ENCODE peak calls at places on chromosomes 6 and 20, in four cellular contexts. One of them, this sample, is unnamed.

GRCh38 chr6:16334671-16335070 is 96.3 kb downstream of the GMPR start:
- DNase-seq in right atrium auricular region: peak; percentile 79
- DNase-seq in ovary: peak; percentile 83
- DNase-seq in left lung: peak; percentile 78
- DNase-seq in this sample: no peak

GRCh38 chr6:21946298-21946783 is 350.5 kb downstream of the PRL start:
- DNase-seq in right atrium auricular region: no peak
- DNase-seq in ovary: no peak
- DNase-seq in left lung: no peak
- DNase-seq in this sample: no peak

GRCh38 chr20:53883098-53883762 is 187.2 kb downstream of the BCAS1 start:
- DNase-seq in ovary: no peak
- DNase-seq in left lung: no peak
- DNase-seq in right atrium auricular region: no peak
- DNase-seq in this sample: no peak

GRCh38 chr20:50713677-50714101 is 17.7 kb upstream of the PARD6B start:
- DNase-seq in left lung: no peak
- DNase-seq in right atrium auricular region: no peak
- DNase-seq in ovary: peak; percentile 58
- DNase-seq in this sample: no peak

GRCh38 chr20:5510446-5510845 is 193.7 kb upstream of the PROKR2 start:
- DNase-seq in ovary: no peak
- DNase-seq in right atrium auricular region: no peak
- DNase-seq in left lung: no peak
- DNase-seq in this sample: no peak

GRCh38 chr6:124963416-124964083 is 1.3 kb downstream of the RNF217 start:
- DNase-seq in right atrium auricular region: no peak
- DNase-seq in ovary: no peak
- DNase-seq in left lung: no peak
- DNase-seq in this sample: no peak

GRCh38 chr20:32289661-32290431 is 12.4 kb downstream of the KIF3B start:
- DNase-seq in right atrium auricular region: no peak
- DNase-seq in ovary: no peak
- DNase-seq in left lung: no peak
- DNase-seq in this sample: no peak

GRCh38 chr20:51087306-51087705 is 64.4 kb upstream of the KCNG1 start:
- DNase-seq in ovary: no peak
- DNase-seq in left lung: no peak
- DNase-seq in right atrium auricular region: no peak
- DNase-seq in this sample: no peak

GRCh38 chr20:15923030-15923776 is 650.0 kb downstream of the KIF16B start:
- DNase-seq in ovary: no peak
- DNase-seq in right atrium auricular region: no peak
- DNase-seq in left lung: no peak
- DNase-seq in this sample: peak; percentile 45

GRCh38 chr6:66369407-66369806 is 662.4 kb upstream of the EYS start:
- DNase-seq in ovary: no peak
- DNase-seq in left lung: no peak
- DNase-seq in right atrium auricular region: no peak
- DNase-seq in this sample: no peak

GRCh38 chr20:57663681-57664451 is 43.6 kb upstream of the ZBP1 start:
- DNase-seq in ovary: peak; percentile 10
- DNase-seq in left lung: peak; percentile 29
- DNase-seq in right atrium auricular region: no peak
- DNase-seq in this sample: no peak

GRCh38 chr6:140784573-140784972 is 1348.2 kb upstream of the GJE1 start:
- DNase-seq in right atrium auricular region: no peak
- DNase-seq in left lung: no peak
- DNase-seq in ovary: no peak
- DNase-seq in this sample: no peak

GRCh38 chr6:38110407-38111025 is 291.0 kb downstream of the ZFAND3 start:
- DNase-seq in ovary: no peak
- DNase-seq in right atrium auricular region: no peak
- DNase-seq in left lung: no peak
- DNase-seq in this sample: no peak

GRCh38 chr20:20210327-20210726 is 157.6 kb upstream of the INSM1 start:
- DNase-seq in ovary: no peak
- DNase-seq in left lung: no peak
- DNase-seq in right atrium auricular region: no peak
- DNase-seq in this sample: no peak

GRCh38 chr6:170289108-170289931 is 1.6 kb downstream of the DLL1 start:
- DNase-seq in ovary: no peak
- DNase-seq in right atrium auricular region: no peak
- DNase-seq in left lung: no peak
- DNase-seq in this sample: no peak

GRCh38 chr20:50540620-50541605 is 30.7 kb downstream of the PTPN1 start:
- DNase-seq in ovary: no peak
- DNase-seq in left lung: no peak
- DNase-seq in right atrium auricular region: no peak
- DNase-seq in this sample: no peak

GRCh38 chr6:5446362-5447075 is 185.2 kb downstream of the FARS2 start:
- DNase-seq in left lung: no peak
- DNase-seq in ovary: no peak
- DNase-seq in right atrium auricular region: no peak
- DNase-seq in this sample: no peak

GRCh38 chr6:117346142-117346930 is 79.4 kb downstream of the ROS1 start:
- DNase-seq in left lung: no peak
- DNase-seq in ovary: no peak
- DNase-seq in right atrium auricular region: no peak
- DNase-seq in this sample: no peak

GRCh38 chr20:21027569-21027968 is 78.6 kb downstream of the LINC00237 start:
- DNase-seq in right atrium auricular region: no peak
- DNase-seq in ovary: no peak
- DNase-seq in left lung: no peak
- DNase-seq in this sample: no peak

GRCh38 chr6:151690303-151690702 is 117.2 kb upstream of the ESR1 start:
- DNase-seq in right atrium auricular region: no peak
- DNase-seq in ovary: peak; percentile 29
- DNase-seq in left lung: no peak
- DNase-seq in this sample: no peak

GRCh38 chr6:169827372-169827771 is 76.0 kb downstream of the ERMARD start:
- DNase-seq in ovary: no peak
- DNase-seq in left lung: no peak
- DNase-seq in right atrium auricular region: no peak
- DNase-seq in this sample: peak; percentile 78

GRCh38 chr6:151372164-151372563 is 19.2 kb downstream of the ZBTB2 start:
- DNase-seq in ovary: no peak
- DNase-seq in right atrium auricular region: no peak
- DNase-seq in left lung: no peak
- DNase-seq in this sample: no peak

GRCh38 chr6:43258807-43259686 is 15.8 kb downstream of the TTBK1 start:
- DNase-seq in ovary: no peak
- DNase-seq in right atrium auricular region: no peak
- DNase-seq in left lung: no peak
- DNase-seq in this sample: no peak

GRCh38 chr6:107106165-107106564 is 9.2 kb downstream of the BEND3 start:
- DNase-seq in right atrium auricular region: no peak
- DNase-seq in ovary: no peak
- DNase-seq in left lung: no peak
- DNase-seq in this sample: no peak

GRCh38 chr6:14635195-14635594 is 517.6 kb downstream of the CD83 start:
- DNase-seq in left lung: no peak
- DNase-seq in ovary: no peak
- DNase-seq in right atrium auricular region: no peak
- DNase-seq in this sample: no peak
- H3K4me1 ChIP-seq in left lung: no peaks in the 10 kb centered on the region
- H3K4me1 ChIP-seq in ovary: peaks cover 3% of the 10 kb centered on the region
- H3K4me1 ChIP-seq in right atrium auricular region: no peaks in the 10 kb centered on the region
- H3K4me1 ChIP-seq in this sample: peaks cover 19% of the 10 kb centered on the region

GRCh38 chr6:7904654-7905319 is 5.8 kb downstream of the TXNDC5 start:
- DNase-seq in left lung: no peak
- DNase-seq in right atrium auricular region: no peak
- DNase-seq in ovary: no peak
- DNase-seq in this sample: no peak

GRCh38 chr6:7909323-7910276 is 988 bp downstream of the TXNDC5 start:
- DNase-seq in left lung: peak; percentile 71
- DNase-seq in ovary: peak; percentile 46
- DNase-seq in right atrium auricular region: no peak
- DNase-seq in this sample: no peak

GRCh38 chr6:7907159-7907558 is 3.4 kb downstream of the TXNDC5 start:
- DNase-seq in left lung: no peak
- DNase-seq in ovary: no peak
- DNase-seq in right atrium auricular region: no peak
- DNase-seq in this sample: no peak

GRCh38 chr6:7905416-7905815 is 5.2 kb downstream of the TXNDC5 start:
- DNase-seq in right atrium auricular region: no peak
- DNase-seq in left lung: no peak
- DNase-seq in ovary: no peak
- DNase-seq in this sample: no peak

DNA sequence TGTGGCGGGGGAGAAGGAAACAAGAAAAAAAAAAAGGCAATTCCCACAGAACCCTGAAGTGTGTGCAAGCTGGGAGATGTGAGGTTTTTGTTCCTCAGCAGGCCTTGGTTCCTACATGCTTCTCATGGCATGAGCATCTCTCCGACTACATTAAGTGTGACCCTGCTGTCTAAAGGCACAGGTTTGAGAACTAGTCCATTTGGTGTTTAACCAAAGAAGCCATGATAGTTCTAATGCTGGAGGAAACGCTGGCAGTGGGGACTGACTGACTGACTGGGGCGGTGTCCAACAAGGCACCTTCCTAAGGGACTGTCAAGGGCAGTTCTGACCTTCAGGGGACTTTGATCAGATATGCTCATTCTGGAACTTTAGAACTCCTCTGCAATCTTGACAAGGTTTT is 3.8 kb downstream of the TXNDC5 start:
- DNase-seq in left lung: no peak
- DNase-seq in ovary: no peak
- DNase-seq in right atrium auricular region: no peak
- DNase-seq in this sample: no peak
- H3K4me3 ChIP-seq in left lung: no peak overlapping the region
- H3K4me3 ChIP-seq in ovary: no peak overlapping the region
- H3K4me3 ChIP-seq in right atrium auricular region: no peak overlapping the region
- H3K4me3 ChIP-seq in this sample: no peak overlapping the region

GRCh38 chr20:44579313-44580090 is 2.9 kb upstream of the PKIG start:
- DNase-seq in left lung: no peak
- DNase-seq in ovary: no peak
- DNase-seq in right atrium auricular region: no peak
- DNase-seq in this sample: no peak
- H3K4me1 ChIP-seq in left lung: peaks cover 7% of the 10 kb centered on the region
- H3K4me1 ChIP-seq in ovary: peaks cover 9% of the 10 kb centered on the region
- H3K4me1 ChIP-seq in right atrium auricular region: no peaks in the 10 kb centered on the region
- H3K4me1 ChIP-seq in this sample: peaks cover 59% of the 10 kb centered on the region

DNA sequence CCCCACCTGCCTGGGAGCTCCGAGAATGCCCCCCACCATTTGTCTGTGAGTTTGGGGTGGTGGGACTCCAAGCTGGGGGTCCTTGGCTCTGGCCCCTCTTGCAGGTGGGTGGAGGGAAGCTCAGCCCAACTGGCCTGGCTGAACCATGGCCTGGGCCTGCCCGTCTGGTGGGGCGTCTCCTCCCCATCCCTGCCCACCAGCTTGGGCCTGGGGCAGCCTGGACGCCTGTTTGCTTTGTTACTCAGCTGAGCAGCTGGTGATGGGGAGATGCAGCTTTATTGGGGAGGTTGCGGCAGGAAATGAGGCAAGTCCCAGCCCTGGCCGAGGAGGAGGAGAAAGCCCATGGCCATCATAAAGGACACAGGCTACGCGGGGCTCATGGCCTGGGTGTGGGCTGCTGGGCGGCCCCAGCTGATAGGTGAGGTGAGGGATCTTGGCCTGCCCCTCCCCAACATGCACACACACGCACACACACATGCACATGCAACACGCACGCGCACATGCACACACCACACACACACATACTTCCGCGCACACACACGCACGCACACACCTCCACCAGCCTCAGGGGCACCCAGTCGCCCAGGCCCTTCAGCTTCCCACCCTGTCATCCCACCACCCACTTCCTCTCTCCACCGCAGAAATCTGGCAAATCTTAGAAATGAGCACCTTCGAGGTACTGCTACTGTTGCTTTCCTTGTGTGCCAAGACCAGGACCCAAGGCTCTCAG is 1.4 kb downstream of the SPDEF start:
- DNase-seq in right atrium auricular region: no peak
- DNase-seq in left lung: no peak
- DNase-seq in ovary: no peak
- DNase-seq in this sample: no peak
- H3K4me3 ChIP-seq in right atrium auricular region: no peak overlapping the region
- H3K4me3 ChIP-seq in left lung: no peak overlapping the region
- H3K4me3 ChIP-seq in ovary: no peak overlapping the region
- H3K4me3 ChIP-seq in this sample: no peak overlapping the region

GRCh38 chr20:7505152-7505834 is 435.0 kb downstream of the HAO1 start:
- DNase-seq in right atrium auricular region: no peak
- DNase-seq in ovary: no peak
- DNase-seq in left lung: no peak
- DNase-seq in this sample: no peak

GRCh38 chr20:7499201-7499600 is 441.1 kb downstream of the HAO1 start:
- DNase-seq in ovary: no peak
- DNase-seq in right atrium auricular region: no peak
- DNase-seq in left lung: no peak
- DNase-seq in this sample: no peak

GRCh38 chr20:7505835-7506221 is 434.4 kb downstream of the HAO1 start:
- DNase-seq in ovary: no peak
- DNase-seq in right atrium auricular region: no peak
- DNase-seq in left lung: no peak
- DNase-seq in this sample: no peak

GRCh38 chr20:7500362-7500761 is 439.9 kb downstream of the HAO1 start:
- DNase-seq in left lung: no peak
- DNase-seq in ovary: no peak
- DNase-seq in right atrium auricular region: no peak
- DNase-seq in this sample: no peak

GRCh38 chr20:7503501-7503900 is 436.8 kb downstream of the HAO1 start:
- DNase-seq in ovary: no peak
- DNase-seq in right atrium auricular region: no peak
- DNase-seq in left lung: no peak
- DNase-seq in this sample: no peak
- H3K4me1 ChIP-seq in ovary: no peaks in the 10 kb centered on the region
- H3K4me1 ChIP-seq in right atrium auricular region: no peaks in the 10 kb centered on the region
- H3K4me1 ChIP-seq in left lung: no peaks in the 10 kb centered on the region
- H3K4me1 ChIP-seq in this sample: no peaks in the 10 kb centered on the region

GRCh38 chr20:13783528-13783927 is 1.2 kb downstream of the ESF1 start:
- DNase-seq in ovary: no peak
- DNase-seq in right atrium auricular region: no peak
- DNase-seq in left lung: no peak
- DNase-seq in this sample: no peak
- H3K4me3 ChIP-seq in ovary: no peak overlapping the region
- H3K4me3 ChIP-seq in right atrium auricular region: no peak overlapping the region
- H3K4me3 ChIP-seq in left lung: peak overlapping the region; percentile 71
- H3K4me3 ChIP-seq in this sample: peak overlapping the region; percentile 81

DNA sequence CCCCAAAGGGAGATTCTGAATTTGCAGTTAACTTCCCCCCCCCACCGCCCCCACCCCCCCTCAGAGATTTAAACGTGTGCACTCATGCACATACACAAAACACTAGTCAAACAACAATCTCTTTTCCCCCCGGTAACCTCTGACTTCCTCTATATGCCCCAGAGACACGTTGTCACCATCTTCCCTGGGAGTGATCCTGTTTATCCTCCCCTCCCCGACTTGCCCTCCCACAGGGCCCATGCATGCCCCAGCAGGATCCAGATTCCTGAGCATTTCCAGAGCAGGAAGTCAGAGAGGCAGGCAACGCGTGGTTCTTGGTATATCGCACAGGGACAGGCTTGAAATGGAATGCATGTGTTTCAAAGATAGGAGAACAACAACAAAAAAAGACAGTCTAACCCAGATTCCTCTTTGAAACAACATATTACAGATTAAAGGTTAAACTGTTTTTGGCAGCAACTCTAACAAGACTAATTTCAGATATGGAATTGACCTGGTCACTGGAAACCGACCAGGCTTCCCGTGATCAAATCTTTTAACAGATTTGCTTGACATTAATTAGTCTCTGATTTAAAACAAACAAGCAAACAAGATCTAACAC is 1.3 kb downstream of the BLCAP start:
- DNase-seq in right atrium auricular region: no peak
- DNase-seq in ovary: no peak
- DNase-seq in left lung: no peak
- DNase-seq in this sample: no peak
- H3K4me1 ChIP-seq in right atrium auricular region: no peaks in the 10 kb centered on the region
- H3K4me1 ChIP-seq in ovary: peaks cover 13% of the 10 kb centered on the region
- H3K4me1 ChIP-seq in left lung: peaks cover 23% of the 10 kb centered on the region
- H3K4me1 ChIP-seq in this sample: peaks cover 58% of the 10 kb centered on the region